ENCODE peak calls at places on chromosomes 16 and 17, in four cellular contexts. Z, P, J and X are unnamed samples.

GRCh38 chr16:30805370-30806169 is 18.6 kb upstream of the ZNF629 start:
- DNase-seq in Z (peak), P (no peak), J (peak), X (peak)

GRCh38 chr17:75908201-75908600 is 3.5 kb upstream of the MRPL38 start:
- DNase-seq in P (no peak), Z (no peak), J (no peak), X (no peak)

GRCh38 chr16:3118846-3119245 is 6.5 kb downstream of the ZNF205 start:
- DNase-seq in P (no peak), Z (no peak), J (no peak), X (no peak)

GRCh38 chr17:71633391-71633849 is 487.4 kb upstream of the SOX9 start:
- DNase-seq in J (no peak), Z (no peak), P (no peak), X (no peak)

GRCh38 chr17:31724619-31725018 is 134.4 kb downstream of the COPRS start:
- DNase-seq in Z (no peak), J (no peak), P (no peak), X (no peak)

GRCh38 chr16:57991551-57992059 is 8.9 kb downstream of the ZNF319 start:
- DNase-seq in J (no peak), Z (no peak), P (no peak), X (no peak)

GRCh38 chr16:49576173-49576494 is 202.5 kb downstream of the C16orf78 start:
- DNase-seq in P (no peak), J (no peak), Z (no peak), X (no peak)

GRCh38 chr17:79563237-79564013 is 47.4 kb downstream of the RBFOX3 start:
- DNase-seq in Z (no peak), J (no peak), P (no peak), X (no peak)

GRCh38 chr16:24273511-24273910 is 17.4 kb downstream of the CACNG3 start:
- DNase-seq in J (no peak), Z (no peak), P (no peak), X (no peak)

GRCh38 chr17:46776298-46777005 is 42.0 kb downstream of the WNT3 start:
- DNase-seq in P (no peak), Z (no peak), J (no peak), X (no peak)

GRCh38 chr17:44820631-44821196 is 9.4 kb downstream of the GJC1 start:
- DNase-seq in P (no peak), J (peak), Z (no peak), X (no peak)

GRCh38 chr17:7004398-7005253 is 7.8 kb upstream of the RNASEK start:
- DNase-seq in Z (peak), J (peak), P (peak), X (no peak)

GRCh38 chr17:16282522-16282921 is 65.5 kb downstream of the PIGL start:
- DNase-seq in J (no peak), P (no peak), Z (no peak), X (no peak)

GRCh38 chr16:78210305-78210704 is 110.9 kb downstream of the WWOX start:
- DNase-seq in Z (no peak), P (no peak), J (no peak), X (no peak)

GRCh38 chr17:72284806-72285205 is 164.0 kb downstream of the SOX9 start:
- DNase-seq in P (no peak), J (no peak), Z (no peak), X (no peak)

GRCh38 chr16:68190099-68190498 is 45.8 kb downstream of the ESRP2 start:
- DNase-seq in Z (no peak), P (no peak), J (no peak), X (no peak)

GRCh38 chr16:46982335-46982734 is 8.9 kb upstream of the DNAJA2 start:
- DNase-seq in P (no peak), Z (no peak), J (no peak), X (no peak)

GRCh38 chr17:37475713-37476420 is 13.8 kb upstream of the DUSP14 start:
- DNase-seq in J (no peak), Z (no peak), P (no peak), X (no peak)
- TF ChIP-seq CBFB in J (no peak), Z (no peak), P (no peak), X (no peak)

GRCh38 chr16:54201200-54201599 is 85.4 kb downstream of the IRX3 start:
- DNase-seq in P (no peak), Z (peak), J (no peak), X (no peak)
- TF ChIP-seq CBFB in P (no peak), Z (no peak), J (no peak), X (no peak)

GRCh38 chr16:51888534-51888933 is 658.4 kb downstream of the TOX3 start:
- DNase-seq in J (no peak), P (no peak), Z (no peak), X (no peak)
- TF ChIP-seq CBFB in J (no peak), P (no peak), Z (no peak), X (no peak)

GRCh38 chr17:81379523-81379942 is 15.7 kb upstream of the BAHCC1 start:
- DNase-seq in J (no peak), Z (peak), P (no peak), X (peak)
- TF ChIP-seq CBFB in J (no peak), Z (no peak), P (no peak), X (no peak)